ENCODE peak calls at places on chromosomes 2 and 18, in six cellular contexts. R, M, C, Y, O and K are unnamed samples.
A peak's percentile ranks its signal among the peaks of the same experiment; 100 is the strongest.

GRCh38 chr2:24492283-24493272 is 1.5 kb downstream of the NCOA1 start:
- DNase-seq in M (no peak), C (no peak), R (no peak), Y (no peak), O (peak; percentile 35), K (no peak)

GRCh38 chr2:237480988-237481387 is 6.1 kb upstream of the MLPH start:
- DNase-seq in Y (no peak), C (no peak), R (no peak), M (no peak), O (no peak), K (no peak)

GRCh38 chr2:191421950-191422349 is 176.7 kb downstream of the MYO1B start:
- DNase-seq in O (no peak), M (no peak), Y (no peak), C (no peak), R (no peak), K (no peak)

GRCh38 chr18:44041553-44042418 is 638.9 kb upstream of the SETBP1 start:
- DNase-seq in R (no peak), C (no peak), O (no peak), Y (no peak), M (no peak), K (no peak)

GRCh38 chr2:71935291-71935848 is 212.3 kb downstream of the CYP26B1 start:
- DNase-seq in M (peak; percentile 88), C (peak; percentile 35), Y (no peak), O (peak; percentile 29), R (peak; percentile 64), K (peak; percentile 94)

GRCh38 chr2:205590759-205591158 is 91.5 kb upstream of the NRP2 start:
- DNase-seq in R (no peak), M (no peak), Y (no peak), C (no peak), O (no peak), K (no peak)

GRCh38 chr2:237159006-237159897 is 73.6 kb downstream of the COPS8 start:
- DNase-seq in O (no peak), M (no peak), Y (no peak), C (no peak), R (no peak), K (no peak)

GRCh38 chr2:82998770-82999169 is 1460.3 kb downstream of the SUCLG1 start:
- DNase-seq in Y (no peak), O (no peak), C (no peak), M (no peak), R (no peak), K (no peak)

GRCh38 chr2:229339613-229340012 is 68.5 kb upstream of the PID1 start:
- DNase-seq in Y (no peak), O (no peak), R (no peak), M (no peak), C (no peak), K (no peak)

GRCh38 chr2:153871231-153872221 is at the start of gene GALNT13:
- DNase-seq in C (no peak), R (peak; percentile 51), Y (no peak), O (peak; percentile 26), M (peak; percentile 23), K (no peak)

GRCh38 chr2:133711226-133711625 is 143.0 kb upstream of the NCKAP5 start:
- DNase-seq in C (no peak), M (no peak), Y (no peak), O (no peak), R (no peak), K (no peak)

GRCh38 chr18:62790836-62791772 is 75.8 kb downstream of the PHLPP1 start:
- DNase-seq in M (no peak), Y (no peak), R (no peak), C (no peak), O (no peak), K (peak; percentile 37)

GRCh38 chr2:189601043-189601442 is 20.5 kb upstream of the SLC40A1 start:
- DNase-seq in Y (no peak), R (no peak), M (no peak), C (no peak), O (no peak), K (no peak)

GRCh38 chr2:37080674-37081073 is 3.5 kb downstream of the HEATR5B start:
- DNase-seq in M (no peak), Y (no peak), R (no peak), O (no peak), C (no peak), K (no peak)
- H3K4me3 ChIP-seq in M (no peak overlapping the region), Y (no peak overlapping the region), R (no peak overlapping the region), O (no peak overlapping the region), C (no peak overlapping the region), K (no peak overlapping the region)

GRCh38 chr2:186540971-186541370 is 48.9 kb upstream of the ITGAV start:
- DNase-seq in R (no peak), C (no peak), Y (no peak), M (no peak), O (no peak), K (no peak)

GRCh38 chr2:186543561-186544131 is 46.2 kb upstream of the ITGAV start:
- DNase-seq in C (no peak), O (no peak), Y (no peak), R (no peak), M (no peak), K (peak; percentile 71)

GRCh38 chr2:186542002-186542401 is 47.9 kb upstream of the ITGAV start:
- DNase-seq in M (no peak), O (no peak), C (no peak), R (no peak), Y (no peak), K (no peak)

GRCh38 chr2:186546842-186547241 is 43.0 kb upstream of the ITGAV start:
- DNase-seq in C (no peak), R (no peak), Y (no peak), O (no peak), M (no peak), K (no peak)

GRCh38 chr2:186544255-186544675 is 45.6 kb upstream of the ITGAV start:
- DNase-seq in M (no peak), R (no peak), C (no peak), Y (no peak), O (no peak), K (peak; percentile 50)
- H3K4me3 ChIP-seq in M (no peak overlapping the region), R (no peak overlapping the region), C (peak overlapping the region; percentile 45), Y (no peak overlapping the region), O (no peak overlapping the region), K (no peak overlapping the region)

DNA sequence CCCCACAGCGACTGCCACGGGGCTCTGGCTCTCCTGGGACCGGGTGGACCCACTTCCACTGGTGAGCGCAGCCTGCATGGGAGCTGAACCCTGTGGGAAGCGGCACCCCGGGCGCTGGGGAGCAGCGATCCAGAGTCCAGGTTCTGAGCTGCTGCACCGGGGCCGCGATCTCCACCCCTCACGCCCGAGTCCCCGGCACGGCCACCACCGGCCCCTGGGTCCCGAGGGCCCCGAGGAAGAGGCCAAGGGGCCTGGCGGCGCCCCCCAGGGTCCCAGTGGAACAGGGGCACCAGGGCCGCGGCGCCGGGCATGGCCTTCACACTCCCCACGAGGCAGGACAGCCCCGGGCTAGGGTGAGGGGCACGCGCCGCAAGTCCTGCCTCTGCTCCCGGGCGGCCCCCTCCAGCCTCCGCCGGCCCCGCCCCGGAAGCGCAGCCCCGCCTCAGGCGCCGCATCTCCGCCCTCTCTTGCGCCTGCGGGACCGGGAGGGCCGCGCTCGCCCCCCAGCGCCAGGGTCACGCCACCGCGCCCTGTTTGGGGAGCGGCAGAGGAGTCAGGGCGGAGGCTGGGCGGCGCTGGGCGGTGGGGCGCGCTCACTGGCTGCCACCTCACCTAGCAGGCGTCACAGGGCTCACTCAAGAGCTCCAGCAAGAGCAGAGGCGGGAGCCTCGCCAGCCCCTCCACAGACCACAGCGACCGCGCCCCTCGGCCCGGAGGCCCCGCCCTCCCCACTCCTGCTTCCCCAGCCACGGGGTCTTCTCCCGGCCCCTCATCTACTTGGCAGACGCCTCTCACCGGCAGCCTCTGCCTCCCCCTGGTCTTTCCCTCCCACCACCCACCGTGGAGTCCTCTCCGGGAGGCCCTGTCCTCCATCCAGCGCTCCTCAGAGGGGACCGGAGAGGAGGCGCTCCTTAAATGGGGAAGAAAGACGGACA is 26.8 kb downstream of the THAP4 start:
- DNase-seq in C (peak; percentile 46), O (peak; percentile 91), Y (peak; percentile 87), M (peak; percentile 89), R (peak; percentile 91), K (peak; percentile 11)
- H3K4me3 ChIP-seq in C (peak overlapping the region; percentile 78), O (peak overlapping the region; percentile 55), Y (peak overlapping the region; percentile 59), M (peak overlapping the region; percentile 68), R (peak overlapping the region; percentile 66), K (peak overlapping the region; percentile 37)

GRCh38 chr2:27076323-27076722 is 2.1 kb upstream of the EMILIN1 start:
- DNase-seq in R (no peak), C (no peak), M (no peak), O (no peak), Y (no peak), K (no peak)

GRCh38 chr2:27077231-27077630 is 1.2 kb upstream of the EMILIN1 start:
- DNase-seq in Y (no peak), C (no peak), R (no peak), O (no peak), M (no peak), K (no peak)

GRCh38 chr2:27072950-27073349 is 1.5 kb upstream of the OST4 start:
- DNase-seq in Y (no peak), R (no peak), C (no peak), M (no peak), O (no peak), K (no peak)

GRCh38 chr2:27073782-27074181 is 2.3 kb upstream of the OST4 start:
- DNase-seq in M (no peak), O (no peak), Y (no peak), C (no peak), R (no peak), K (no peak)

DNA sequence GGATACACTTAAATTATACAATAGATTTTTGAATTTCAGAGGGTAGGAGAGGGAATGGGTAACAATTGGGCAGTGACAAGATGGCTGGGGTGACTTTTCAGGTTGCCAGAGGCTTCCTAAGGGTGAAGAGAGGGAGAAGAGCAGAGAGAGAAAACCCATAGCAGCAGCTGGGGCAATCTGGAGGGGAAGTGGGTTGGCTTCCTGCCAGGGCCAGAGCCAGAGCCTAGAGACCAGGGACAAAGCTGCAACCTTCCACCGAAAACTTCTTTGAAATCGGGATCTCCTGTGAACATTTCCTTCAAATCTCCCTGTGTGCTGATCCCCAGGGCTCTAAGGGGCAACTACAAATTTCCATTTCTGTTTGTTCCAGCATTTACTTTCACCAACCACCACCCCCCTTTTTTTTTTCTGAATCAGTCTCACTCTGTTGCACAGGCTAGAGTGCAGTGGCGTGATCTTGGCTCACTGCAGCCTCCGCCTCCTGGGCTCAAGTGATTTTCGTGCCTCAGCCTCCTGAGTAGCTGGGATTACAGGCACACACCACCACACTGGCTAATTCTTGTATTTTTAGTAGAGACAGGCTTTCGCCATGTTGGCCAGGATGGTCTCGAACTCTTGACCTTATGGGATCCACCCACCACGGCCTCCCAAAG is 3.1 kb upstream of the EMILIN1 start:
- DNase-seq in C (no peak), R (peak; percentile 65), Y (no peak), M (peak; percentile 53), O (no peak), K (no peak)
- H3K4me3 ChIP-seq in C (no peak overlapping the region), R (no peak overlapping the region), Y (no peak overlapping the region), M (no peak overlapping the region), O (no peak overlapping the region), K (no peak overlapping the region)

DNA sequence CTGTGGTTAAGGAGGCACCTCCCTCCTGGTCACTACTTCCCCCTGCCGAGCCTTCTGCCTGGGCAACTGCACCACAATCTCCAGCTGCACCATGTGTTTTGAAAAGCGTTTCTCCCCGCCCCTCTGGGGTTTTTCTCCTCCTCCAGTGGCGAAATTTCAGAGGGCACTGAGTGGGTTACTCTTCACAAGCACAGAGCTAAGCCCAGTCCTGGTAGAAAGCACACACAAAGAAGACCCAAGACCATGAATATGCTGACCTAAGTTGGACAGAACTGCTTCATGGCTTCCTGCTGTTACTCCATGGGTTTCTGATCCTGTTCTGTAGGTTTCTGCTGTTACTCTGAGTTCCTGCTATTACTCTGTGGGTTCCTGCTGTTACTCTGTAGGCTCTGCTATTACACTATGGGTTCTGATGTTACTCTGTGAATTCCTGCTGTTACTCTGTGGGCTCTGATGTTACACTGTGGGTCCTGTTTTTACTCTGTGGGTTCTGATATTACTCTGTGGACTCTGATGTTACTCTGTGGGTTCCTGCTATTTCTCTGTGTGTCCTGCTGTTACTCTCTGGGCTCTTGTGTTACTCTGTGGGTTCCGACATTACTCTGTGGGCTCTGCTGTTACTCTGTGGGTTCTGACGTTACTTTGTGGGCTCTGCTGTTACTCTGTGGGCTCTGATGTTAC is 216.6 kb downstream of the RTP5 start:
- DNase-seq in R (peak; percentile 69), Y (no peak), M (peak; percentile 58), O (no peak), C (no peak), K (no peak)
- H3K4me3 ChIP-seq in R (peak overlapping the region; percentile 36), Y (no peak overlapping the region), M (peak overlapping the region; percentile 75), O (no peak overlapping the region), C (peak overlapping the region; percentile 10), K (no peak overlapping the region)